ENCODE peak calls at places on chromosome 18, in nine cellular contexts. W is GM03348; U is AG10803; O is astrocyte; V is activated naive CD8-positive, alpha-beta T cell treated with anti-CD3 and anti-CD28 coated beads, Interleukin-2, amount 50 U/mL, for 24 hours; N is left cardiac atrium; S is activated CD4-positive, alpha-beta T cell treated with anti-CD3 and anti-CD28 coated beads, Interleukin-2, amount 10 ng/mL, durations not matched to agents 7 days and 5 days; I is ecto neural progenitor cell; F is EH. X is an unnamed sample.

GRCh38 chr18:76736309-76736708 is 86.0 kb upstream of the ZNF236 start:
- DNase-seq in W (no peak), U (no peak), O (no peak), V (no peak), N (no peak), S (no peak), I (no peak), F (no peak), X (no peak)

GRCh38 chr18:11696451-11696850 is 7.4 kb downstream of the GNAL start:
- DNase-seq in W (no peak), U (no peak), O (no peak), V (no peak), N (no peak), S (no peak), I (no peak), F (no peak), X (no peak)

GRCh38 chr18:58100154-58100553 is 56.1 kb downstream of the NEDD4L start:
- DNase-seq in W (no peak), U (no peak), O (no peak), V (no peak), N (no peak), S (no peak), I (no peak), F (no peak), X (no peak)

GRCh38 chr18:60070631-60071030 is 170.8 kb downstream of the PMAIP1 start:
- DNase-seq in W (no peak), U (no peak), O (peak), V (no peak), N (no peak), S (no peak), I (no peak), F (peak), X (no peak)

GRCh38 chr18:41266616-41267015 is 688.4 kb upstream of the PIK3C3 start:
- DNase-seq in W (no peak), U (no peak), O (peak), V (no peak), N (no peak), S (no peak), I (no peak), F (no peak), X (no peak)

GRCh38 chr18:60246606-60247005 is 126.0 kb downstream of the MC4R start:
- DNase-seq in W (no peak), U (no peak), O (no peak), V (no peak), N (no peak), S (no peak), I (no peak), F (no peak), X (no peak)

GRCh38 chr18:56388571-56388970 is 249.8 kb downstream of the TXNL1 start:
- DNase-seq in W (no peak), U (no peak), O (peak), V (no peak), N (no peak), S (no peak), I (no peak), F (no peak), X (no peak)

GRCh38 chr18:49250819-49251388 is 209.5 kb downstream of the DYM start:
- DNase-seq in W (peak), U (peak), O (no peak), V (no peak), N (no peak), S (peak), I (no peak), F (peak), X (no peak)

GRCh38 chr18:35387367-35387685 is 10.2 kb upstream of the ZNF396 start:
- DNase-seq in W (no peak), U (peak), O (peak), V (no peak), N (no peak), S (no peak), I (no peak), F (peak), X (no peak)

GRCh38 chr18:29191263-29191662 is 1014.3 kb upstream of the CDH2 start:
- DNase-seq in W (peak), U (peak), O (peak), V (no peak), N (no peak), S (no peak), I (no peak), F (peak), X (no peak)

GRCh38 chr18:49581369-49581768 is 19.5 kb downstream of the LIPG start:
- DNase-seq in W (no peak), U (no peak), O (no peak), V (no peak), N (no peak), S (no peak), I (no peak), F (no peak), X (no peak)

GRCh38 chr18:9782073-9782857 is 74.2 kb downstream of the RAB31 start:
- DNase-seq in W (peak), U (peak), O (peak), V (no peak), N (no peak), S (no peak), I (peak), F (peak), X (no peak)

GRCh38 chr18:8813621-8814020 is 108.3 kb downstream of the MTCL1 start:
- DNase-seq in W (peak), U (peak), O (peak), V (no peak), N (no peak), S (no peak), I (no peak), F (peak), X (no peak)

GRCh38 chr18:6139007-6139406 is 243.7 kb upstream of the TMEM200C start:
- DNase-seq in W (no peak), U (no peak), O (no peak), V (no peak), N (no peak), S (no peak), I (no peak), F (no peak), X (no peak)

GRCh38 chr18:76572517-76573247 is 77.6 kb upstream of the ZNF516 start:
- DNase-seq in W (no peak), U (no peak), O (no peak), V (no peak), N (no peak), S (no peak), I (no peak), F (no peak), X (no peak)

GRCh38 chr18:45049548-45050307 is 369.0 kb downstream of the SETBP1 start:
- DNase-seq in W (peak), U (peak), O (peak), V (no peak), N (no peak), S (no peak), I (no peak), F (no peak), X (no peak)

GRCh38 chr18:48896875-48897511 is 53.8 kb downstream of the SMAD7 start:
- DNase-seq in W (peak), U (peak), O (no peak), V (peak), N (peak), S (no peak), I (peak), F (peak), X (peak)

GRCh38 chr18:62935994-62936393 is 220.7 kb downstream of the PHLPP1 start:
- DNase-seq in W (no peak), U (no peak), O (no peak), V (no peak), N (no peak), S (no peak), I (no peak), F (no peak), X (no peak)

GRCh38 chr18:35580748-35581534 is 599 bp upstream of the GALNT1 start:
- DNase-seq in W (peak), U (peak), O (peak), V (peak), N (peak), S (peak), I (peak), F (peak), X (peak)

GRCh38 chr18:47736376-47737140 is 193.9 kb downstream of the SMAD2 start:
- DNase-seq in W (no peak), U (no peak), O (no peak), V (no peak), N (no peak), S (no peak), I (no peak), F (no peak), X (no peak)

GRCh38 chr18:71597219-71597618 is 946.9 kb downstream of the CBLN2 start:
- DNase-seq in W (no peak), U (no peak), O (no peak), V (no peak), N (no peak), S (no peak), I (no peak), F (no peak), X (no peak)

GRCh38 chr18:24862225-24862893 is 401.9 kb downstream of the HRH4 start:
- DNase-seq in W (no peak), U (no peak), O (no peak), V (no peak), N (no peak), S (no peak), I (peak), F (no peak), X (no peak)

GRCh38 chr18:49613741-49614151 is 51.9 kb downstream of the LIPG start:
- DNase-seq in W (no peak), U (no peak), O (peak), V (no peak), N (no peak), S (no peak), I (no peak), F (no peak), X (no peak)

GRCh38 chr18:49597152-49597551 is 35.3 kb downstream of the LIPG start:
- DNase-seq in W (no peak), U (no peak), O (no peak), V (no peak), N (no peak), S (no peak), I (no peak), F (no peak), X (no peak)

GRCh38 chr18:70420151-70420898 is 131.5 kb downstream of the SOCS6 start:
- DNase-seq in W (peak), U (peak), O (peak), V (no peak), N (no peak), S (no peak), I (no peak), F (peak), X (no peak)

GRCh38 chr18:59909289-59910036 is 9.7 kb downstream of the PMAIP1 start:
- DNase-seq in W (no peak), U (no peak), O (peak), V (no peak), N (no peak), S (no peak), I (no peak), F (peak), X (no peak)

GRCh38 chr18:78814766-78815165 is 164.9 kb upstream of the SALL3 start:
- DNase-seq in W (no peak), U (no peak), O (no peak), V (no peak), N (no peak), S (no peak), I (no peak), F (no peak), X (no peak)

GRCh38 chr18:12246849-12247808 is 7.0 kb upstream of the CIDEA start:
- DNase-seq in W (no peak), U (no peak), O (no peak), V (peak), N (no peak), S (no peak), I (peak), F (no peak), X (peak)

GRCh38 chr18:36158261-36158867 is 28.7 kb downstream of the ELP2 start:
- DNase-seq in W (peak), U (peak), O (peak), V (no peak), N (no peak), S (no peak), I (no peak), F (peak), X (no peak)

GRCh38 chr18:27735117-27735516 is 441.8 kb downstream of the CDH2 start:
- DNase-seq in W (no peak), U (no peak), O (no peak), V (no peak), N (no peak), S (no peak), I (no peak), F (peak), X (no peak)

GRCh38 chr18:79947054-79947755 is 4.2 kb downstream of the SLC66A2 start:
- DNase-seq in W (peak), U (peak), O (no peak), V (no peak), N (no peak), S (no peak), I (peak), F (peak), X (no peak)

GRCh38 chr18:63869851-63870250 is 17.7 kb upstream of the SERPINB2 start:
- DNase-seq in W (peak), U (peak), O (no peak), V (no peak), N (no peak), S (no peak), I (no peak), F (peak), X (no peak)

GRCh38 chr18:23250893-23251656 is 115.8 kb downstream of the CABLES1 start:
- DNase-seq in W (no peak), U (peak), O (no peak), V (no peak), N (peak), S (no peak), I (no peak), F (no peak), X (no peak)

GRCh38 chr18:25561923-25562322 is 210.0 kb upstream of the ZNF521 start:
- DNase-seq in W (peak), U (peak), O (peak), V (peak), N (no peak), S (no peak), I (no peak), F (peak), X (peak)

GRCh38 chr18:54776282-54776977 is 51.8 kb upstream of the RAB27B start:
- DNase-seq in W (peak), U (peak), O (peak), V (no peak), N (peak), S (no peak), I (no peak), F (peak), X (peak)

GRCh38 chr18:23226930-23227728 is 91.8 kb downstream of the CABLES1 start:
- DNase-seq in W (peak), U (peak), O (peak), V (no peak), N (peak), S (no peak), I (no peak), F (peak), X (no peak)

GRCh38 chr18:10927290-10927979 is 221.9 kb downstream of the PIEZO2 start:
- DNase-seq in W (peak), U (peak), O (peak), V (no peak), N (peak), S (no peak), I (no peak), F (peak), X (no peak)

GRCh38 chr18:22347624-22348511 is 69.8 kb downstream of the CTAGE1 start:
- DNase-seq in W (no peak), U (no peak), O (no peak), V (peak), N (peak), S (no peak), I (no peak), F (no peak), X (peak)

GRCh38 chr18:24656571-24656971 is 196.1 kb downstream of the HRH4 start:
- DNase-seq in W (no peak), U (peak), O (peak), V (no peak), N (no peak), S (no peak), I (no peak), F (peak), X (no peak)

X was measured in activated CD8-positive, alpha-beta T cell treated with anti-CD3 and anti-CD28 coated beads for 36 hours.